ENCODE peak calls at places on chromosomes 2 and 18, in five cellular contexts. M, W, C, T and O are unnamed samples.

GRCh38 chr2:121288454-121289231 is 3.6 kb upstream of the TFCP2L1 start:
- DNase-seq in M (no peak), W (no peak), C (no peak), T (no peak), O (no peak)

GRCh38 chr2:101418704-101419663 is 31.7 kb upstream of the CREG2 start:
- DNase-seq in M (peak; percentile 74), W (peak; percentile 32), C (peak; percentile 75), T (peak; percentile 71), O (peak; percentile 65)

GRCh38 chr2:99836670-99837069 is 305.7 kb downstream of the AFF3 start:
- DNase-seq in M (no peak), W (no peak), C (no peak), T (no peak), O (peak; percentile 60)

GRCh38 chr2:217270801-217271121 is 410.9 kb upstream of the TNP1 start:
- DNase-seq in M (no peak), W (no peak), C (peak; percentile 47), T (no peak), O (peak; percentile 32)

GRCh38 chr2:63486861-63487290 is 101.4 kb downstream of the WDPCP start:
- DNase-seq in M (peak; percentile 61), W (no peak), C (peak; percentile 2), T (no peak), O (no peak)

GRCh38 chr18:65725421-65726050 is 25.3 kb upstream of the CDH7 start:
- DNase-seq in M (peak; percentile 51), W (no peak), C (no peak), T (no peak), O (no peak)

GRCh38 chr2:128043041-128043440 is 15.2 kb upstream of the SAP130 start:
- DNase-seq in M (no peak), W (no peak), C (no peak), T (no peak), O (no peak)

GRCh38 chr2:37026050-37026449 is 58.1 kb downstream of the HEATR5B start:
- DNase-seq in M (peak; percentile 51), W (no peak), C (peak; percentile 15), T (no peak), O (peak; percentile 6)

GRCh38 chr2:231186325-231186724 is 12.1 kb upstream of the ARMC9 start:
- DNase-seq in M (no peak), W (no peak), C (no peak), T (no peak), O (no peak)

GRCh38 chr2:128441341-128442052 is 122.8 kb upstream of the HS6ST1 start:
- DNase-seq in M (no peak), W (no peak), C (no peak), T (no peak), O (no peak)